ENCODE peak calls at places on chromosomes 1 and 21, in ten cellular contexts. One of them, this sample, is unnamed.

GRCh38 chr1:16048573-16049189 is 5.1 kb downstream of the CLCNKB start:
- DNase-seq in transverse colon: peak; percentile 44
- DNase-seq in lower lobe of right lung: peak; percentile 72
- DNase-seq in mesendoderm: peak; percentile 94
- DNase-seq in psoas muscle: peak; percentile 57
- DNase-seq in IMR-90: no peak
- DNase-seq in Panc1: no peak
- DNase-seq in neuronal stem cell: peak; percentile 87
- DNase-seq in pancreas: no peak
- DNase-seq in CD8-positive, alpha-beta memory T cell: peak; percentile 26
- DNase-seq in this sample: peak; percentile 52

GRCh38 chr1:115317101-115318012 is 20.7 kb downstream of the NGF start:
- DNase-seq in transverse colon: no peak
- DNase-seq in lower lobe of right lung: no peak
- DNase-seq in mesendoderm: no peak
- DNase-seq in neuronal stem cell: no peak
- DNase-seq in psoas muscle: no peak
- DNase-seq in pancreas: no peak
- DNase-seq in CD8-positive, alpha-beta memory T cell: no peak
- DNase-seq in Panc1: no peak
- DNase-seq in IMR-90: peak; percentile 51
- DNase-seq in this sample: no peak

GRCh38 chr1:38436749-38437148 is 390.2 kb upstream of the POU3F1 start:
- DNase-seq in psoas muscle: no peak
- DNase-seq in Panc1: no peak
- DNase-seq in transverse colon: no peak
- DNase-seq in CD8-positive, alpha-beta memory T cell: no peak
- DNase-seq in mesendoderm: no peak
- DNase-seq in pancreas: no peak
- DNase-seq in IMR-90: no peak
- DNase-seq in lower lobe of right lung: no peak
- DNase-seq in neuronal stem cell: no peak
- DNase-seq in this sample: no peak

GRCh38 chr1:157090196-157090647 is 9.4 kb downstream of the ETV3L start:
- DNase-seq in pancreas: peak; percentile 62
- DNase-seq in Panc1: peak; percentile 55
- DNase-seq in CD8-positive, alpha-beta memory T cell: peak; percentile 80
- DNase-seq in neuronal stem cell: peak; percentile 81
- DNase-seq in lower lobe of right lung: peak; percentile 89
- DNase-seq in psoas muscle: peak; percentile 92
- DNase-seq in transverse colon: peak; percentile 89
- DNase-seq in mesendoderm: peak; percentile 88
- DNase-seq in IMR-90: peak; percentile 87
- DNase-seq in this sample: peak; percentile 94

GRCh38 chr1:75791022-75791421 is 5.0 kb downstream of the RABGGTB start:
- DNase-seq in Panc1: no peak
- DNase-seq in IMR-90: peak; percentile 52
- DNase-seq in CD8-positive, alpha-beta memory T cell: no peak
- DNase-seq in pancreas: no peak
- DNase-seq in transverse colon: no peak
- DNase-seq in mesendoderm: no peak
- DNase-seq in neuronal stem cell: no peak
- DNase-seq in psoas muscle: no peak
- DNase-seq in lower lobe of right lung: no peak
- DNase-seq in this sample: no peak

GRCh38 chr1:9284061-9284460 is 8.6 kb upstream of the SPSB1 start:
- DNase-seq in transverse colon: no peak
- DNase-seq in pancreas: no peak
- DNase-seq in psoas muscle: peak; percentile 1
- DNase-seq in neuronal stem cell: no peak
- DNase-seq in mesendoderm: no peak
- DNase-seq in Panc1: no peak
- DNase-seq in lower lobe of right lung: no peak
- DNase-seq in CD8-positive, alpha-beta memory T cell: no peak
- DNase-seq in IMR-90: no peak
- DNase-seq in this sample: no peak

GRCh38 chr1:14822493-14822892 is 224.0 kb downstream of the KAZN start:
- DNase-seq in transverse colon: no peak
- DNase-seq in pancreas: no peak
- DNase-seq in lower lobe of right lung: peak; percentile 9
- DNase-seq in psoas muscle: no peak
- DNase-seq in IMR-90: no peak
- DNase-seq in mesendoderm: no peak
- DNase-seq in Panc1: no peak
- DNase-seq in neuronal stem cell: no peak
- DNase-seq in CD8-positive, alpha-beta memory T cell: no peak
- DNase-seq in this sample: no peak

GRCh38 chr21:17554619-17555472 is 42.0 kb downstream of the CXADR start:
- DNase-seq in CD8-positive, alpha-beta memory T cell: no peak
- DNase-seq in transverse colon: no peak
- DNase-seq in pancreas: no peak
- DNase-seq in Panc1: no peak
- DNase-seq in mesendoderm: peak; percentile 74
- DNase-seq in lower lobe of right lung: no peak
- DNase-seq in IMR-90: peak; percentile 10
- DNase-seq in psoas muscle: no peak
- DNase-seq in neuronal stem cell: peak; percentile 14
- DNase-seq in this sample: no peak

GRCh38 chr1:161998811-161999210 is 24.9 kb downstream of the OLFML2B start:
- DNase-seq in Panc1: no peak
- DNase-seq in pancreas: no peak
- DNase-seq in neuronal stem cell: no peak
- DNase-seq in IMR-90: no peak
- DNase-seq in transverse colon: no peak
- DNase-seq in psoas muscle: no peak
- DNase-seq in CD8-positive, alpha-beta memory T cell: no peak
- DNase-seq in mesendoderm: no peak
- DNase-seq in lower lobe of right lung: no peak
- DNase-seq in this sample: no peak

GRCh38 chr1:173332026-173332425 is 124.9 kb upstream of the TNFSF4 start:
- DNase-seq in mesendoderm: no peak
- DNase-seq in neuronal stem cell: no peak
- DNase-seq in transverse colon: no peak
- DNase-seq in Panc1: no peak
- DNase-seq in pancreas: no peak
- DNase-seq in lower lobe of right lung: no peak
- DNase-seq in CD8-positive, alpha-beta memory T cell: no peak
- DNase-seq in IMR-90: peak; percentile 89
- DNase-seq in psoas muscle: no peak
- DNase-seq in this sample: no peak

GRCh38 chr1:172745014-172745413 is 86.1 kb downstream of the FASLG start:
- DNase-seq in transverse colon: peak; percentile 26
- DNase-seq in Panc1: peak; percentile 72
- DNase-seq in IMR-90: peak; percentile 89
- DNase-seq in neuronal stem cell: peak; percentile 41
- DNase-seq in psoas muscle: no peak
- DNase-seq in CD8-positive, alpha-beta memory T cell: no peak
- DNase-seq in pancreas: no peak
- DNase-seq in mesendoderm: peak; percentile 78
- DNase-seq in lower lobe of right lung: no peak
- DNase-seq in this sample: peak; percentile 25

GRCh38 chr1:59682405-59683080 is 132.2 kb upstream of the HOOK1 start:
- DNase-seq in pancreas: no peak
- DNase-seq in CD8-positive, alpha-beta memory T cell: no peak
- DNase-seq in lower lobe of right lung: no peak
- DNase-seq in IMR-90: peak; percentile 77
- DNase-seq in transverse colon: no peak
- DNase-seq in Panc1: no peak
- DNase-seq in psoas muscle: no peak
- DNase-seq in mesendoderm: no peak
- DNase-seq in neuronal stem cell: no peak
- DNase-seq in this sample: no peak
- H3K27ac ChIP-seq in pancreas: no peak overlapping the region
- H3K27ac ChIP-seq in CD8-positive, alpha-beta memory T cell: no peak overlapping the region
- H3K27ac ChIP-seq in lower lobe of right lung: no peak overlapping the region
- H3K27ac ChIP-seq in IMR-90: no peak overlapping the region
- H3K27ac ChIP-seq in transverse colon: peak overlapping the region; percentile 77
- H3K27ac ChIP-seq in Panc1: no peak overlapping the region
- H3K27ac ChIP-seq in psoas muscle: peak overlapping the region; percentile 96
- H3K27ac ChIP-seq in mesendoderm: no peak overlapping the region
- H3K27ac ChIP-seq in neuronal stem cell: no peak overlapping the region
- H3K27ac ChIP-seq in this sample: no peak overlapping the region

GRCh38 chr1:150532860-150533259 is 16.3 kb upstream of the ADAMTSL4 start:
- DNase-seq in CD8-positive, alpha-beta memory T cell: no peak
- DNase-seq in transverse colon: no peak
- DNase-seq in Panc1: no peak
- DNase-seq in IMR-90: no peak
- DNase-seq in lower lobe of right lung: no peak
- DNase-seq in psoas muscle: no peak
- DNase-seq in neuronal stem cell: no peak
- DNase-seq in mesendoderm: no peak
- DNase-seq in pancreas: no peak
- DNase-seq in this sample: no peak

GRCh38 chr1:150530491-150531159 is 15.1 kb downstream of the FALEC start:
- DNase-seq in CD8-positive, alpha-beta memory T cell: no peak
- DNase-seq in Panc1: no peak
- DNase-seq in pancreas: no peak
- DNase-seq in IMR-90: no peak
- DNase-seq in psoas muscle: no peak
- DNase-seq in transverse colon: no peak
- DNase-seq in lower lobe of right lung: no peak
- DNase-seq in neuronal stem cell: no peak
- DNase-seq in mesendoderm: no peak
- DNase-seq in this sample: no peak

GRCh38 chr1:150528196-150528595 is 12.6 kb downstream of the FALEC start:
- DNase-seq in pancreas: no peak
- DNase-seq in Panc1: no peak
- DNase-seq in psoas muscle: no peak
- DNase-seq in transverse colon: no peak
- DNase-seq in mesendoderm: no peak
- DNase-seq in IMR-90: peak; percentile 86
- DNase-seq in neuronal stem cell: no peak
- DNase-seq in CD8-positive, alpha-beta memory T cell: no peak
- DNase-seq in lower lobe of right lung: no peak
- DNase-seq in this sample: no peak

GRCh38 chr1:150525348-150525747 is 9.8 kb downstream of the FALEC start:
- DNase-seq in psoas muscle: no peak
- DNase-seq in lower lobe of right lung: no peak
- DNase-seq in transverse colon: no peak
- DNase-seq in IMR-90: no peak
- DNase-seq in neuronal stem cell: no peak
- DNase-seq in mesendoderm: no peak
- DNase-seq in Panc1: no peak
- DNase-seq in CD8-positive, alpha-beta memory T cell: no peak
- DNase-seq in pancreas: no peak
- DNase-seq in this sample: no peak

GRCh38 chr1:150528997-150529396 is 13.4 kb downstream of the FALEC start:
- DNase-seq in lower lobe of right lung: no peak
- DNase-seq in CD8-positive, alpha-beta memory T cell: no peak
- DNase-seq in transverse colon: no peak
- DNase-seq in psoas muscle: no peak
- DNase-seq in neuronal stem cell: no peak
- DNase-seq in IMR-90: peak; percentile 81
- DNase-seq in pancreas: no peak
- DNase-seq in mesendoderm: no peak
- DNase-seq in Panc1: no peak
- DNase-seq in this sample: no peak
- H3K36me3 ChIP-seq in lower lobe of right lung: no peaks in the 10 kb centered on the region
- H3K36me3 ChIP-seq in CD8-positive, alpha-beta memory T cell: no peaks in the 10 kb centered on the region
- H3K36me3 ChIP-seq in transverse colon: no peaks in the 10 kb centered on the region
- H3K36me3 ChIP-seq in psoas muscle: no peaks in the 10 kb centered on the region
- H3K36me3 ChIP-seq in neuronal stem cell: no peaks in the 10 kb centered on the region
- H3K36me3 ChIP-seq in IMR-90: no peaks in the 10 kb centered on the region
- H3K36me3 ChIP-seq in pancreas: no peaks in the 10 kb centered on the region
- H3K36me3 ChIP-seq in mesendoderm: no peaks in the 10 kb centered on the region
- H3K36me3 ChIP-seq in Panc1: no peaks in the 10 kb centered on the region
- H3K36me3 ChIP-seq in this sample: no peaks in the 10 kb centered on the region

GRCh38 chr21:34669149-34669879 is 520 bp downstream of the CLIC6 start:
- DNase-seq in Panc1: no peak
- DNase-seq in psoas muscle: no peak
- DNase-seq in neuronal stem cell: peak; percentile 18
- DNase-seq in IMR-90: no peak
- DNase-seq in CD8-positive, alpha-beta memory T cell: no peak
- DNase-seq in mesendoderm: peak; percentile 44
- DNase-seq in pancreas: no peak
- DNase-seq in lower lobe of right lung: peak; percentile 70
- DNase-seq in transverse colon: peak; percentile 23
- DNase-seq in this sample: peak; percentile 50

GRCh38 chr21:34670220-34670961 is 1.6 kb downstream of the CLIC6 start:
- DNase-seq in mesendoderm: peak; percentile 66
- DNase-seq in neuronal stem cell: peak; percentile 23
- DNase-seq in transverse colon: peak; percentile 29
- DNase-seq in IMR-90: no peak
- DNase-seq in lower lobe of right lung: no peak
- DNase-seq in pancreas: peak; percentile 13
- DNase-seq in CD8-positive, alpha-beta memory T cell: no peak
- DNase-seq in Panc1: no peak
- DNase-seq in psoas muscle: no peak
- DNase-seq in this sample: no peak

GRCh38 chr21:34670962-34671348 is 2.2 kb downstream of the CLIC6 start:
- DNase-seq in lower lobe of right lung: no peak
- DNase-seq in neuronal stem cell: no peak
- DNase-seq in mesendoderm: peak; percentile 43
- DNase-seq in Panc1: no peak
- DNase-seq in CD8-positive, alpha-beta memory T cell: no peak
- DNase-seq in transverse colon: no peak
- DNase-seq in IMR-90: no peak
- DNase-seq in pancreas: no peak
- DNase-seq in psoas muscle: no peak
- DNase-seq in this sample: no peak

GRCh38 chr21:34667761-34668160 is 1.0 kb upstream of the CLIC6 start:
- DNase-seq in lower lobe of right lung: no peak
- DNase-seq in Panc1: no peak
- DNase-seq in psoas muscle: no peak
- DNase-seq in CD8-positive, alpha-beta memory T cell: no peak
- DNase-seq in IMR-90: no peak
- DNase-seq in pancreas: no peak
- DNase-seq in mesendoderm: no peak
- DNase-seq in neuronal stem cell: no peak
- DNase-seq in transverse colon: no peak
- DNase-seq in this sample: no peak

GRCh38 chr21:34668803-34669148 is at the start of gene CLIC6:
- DNase-seq in pancreas: no peak
- DNase-seq in psoas muscle: no peak
- DNase-seq in CD8-positive, alpha-beta memory T cell: no peak
- DNase-seq in neuronal stem cell: peak; percentile 21
- DNase-seq in Panc1: no peak
- DNase-seq in IMR-90: no peak
- DNase-seq in mesendoderm: peak; percentile 64
- DNase-seq in lower lobe of right lung: peak; percentile 74
- DNase-seq in transverse colon: peak; percentile 38
- DNase-seq in this sample: no peak
- H3K27ac ChIP-seq in pancreas: no peak within 1 kb of the TSS
- H3K27ac ChIP-seq in psoas muscle: no peak within 1 kb of the TSS
- H3K27ac ChIP-seq in CD8-positive, alpha-beta memory T cell: no peak within 1 kb of the TSS
- H3K27ac ChIP-seq in neuronal stem cell: no peak within 1 kb of the TSS
- H3K27ac ChIP-seq in Panc1: no peak within 1 kb of the TSS
- H3K27ac ChIP-seq in IMR-90: no peak within 1 kb of the TSS
- H3K27ac ChIP-seq in mesendoderm: no peak within 1 kb of the TSS
- H3K27ac ChIP-seq in lower lobe of right lung: peak within 1 kb of the TSS; percentile 71
- H3K27ac ChIP-seq in transverse colon: peak within 1 kb of the TSS; percentile 68
- H3K27ac ChIP-seq in this sample: no peak within 1 kb of the TSS

DNA sequence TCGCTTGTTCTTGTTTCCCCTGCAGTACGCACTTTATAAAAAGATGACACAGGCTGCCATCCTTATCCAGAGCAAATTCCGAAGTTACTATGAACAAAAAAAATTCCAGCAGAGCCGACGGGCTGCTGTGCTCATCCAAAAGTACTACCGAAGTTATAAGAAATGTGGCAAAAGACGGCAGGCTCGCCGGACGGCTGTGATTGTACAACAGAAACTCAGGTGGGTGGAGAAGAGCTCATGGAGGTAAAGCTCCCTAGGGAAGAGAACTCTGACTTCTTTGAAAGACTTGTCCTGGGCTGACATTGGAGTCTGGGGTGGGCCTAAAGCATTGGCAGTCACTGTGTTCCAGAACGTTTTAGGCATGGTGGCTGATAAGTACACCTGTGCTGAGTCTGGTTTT is 19.9 kb upstream of the VAMP3 start:
- DNase-seq in IMR-90: no peak
- DNase-seq in CD8-positive, alpha-beta memory T cell: no peak
- DNase-seq in transverse colon: no peak
- DNase-seq in mesendoderm: no peak
- DNase-seq in pancreas: no peak
- DNase-seq in psoas muscle: no peak
- DNase-seq in neuronal stem cell: no peak
- DNase-seq in lower lobe of right lung: no peak
- DNase-seq in Panc1: no peak
- DNase-seq in this sample: no peak
- H3K36me3 ChIP-seq in IMR-90: no peaks in the 10 kb centered on the region
- H3K36me3 ChIP-seq in CD8-positive, alpha-beta memory T cell: no peaks in the 10 kb centered on the region
- H3K36me3 ChIP-seq in transverse colon: no peaks in the 10 kb centered on the region
- H3K36me3 ChIP-seq in mesendoderm: no peaks in the 10 kb centered on the region
- H3K36me3 ChIP-seq in pancreas: no peaks in the 10 kb centered on the region
- H3K36me3 ChIP-seq in psoas muscle: peaks cover 5% of the 10 kb centered on the region
- H3K36me3 ChIP-seq in neuronal stem cell: peaks cover 73% of the 10 kb centered on the region
- H3K36me3 ChIP-seq in lower lobe of right lung: no peaks in the 10 kb centered on the region
- H3K36me3 ChIP-seq in Panc1: no peaks in the 10 kb centered on the region
- H3K36me3 ChIP-seq in this sample: no peaks in the 10 kb centered on the region

This sample was measured in CD8-positive, alpha-beta T cell.